ENCODE peak calls at places on chromosome 3, in six cellular contexts. X, V, O, W, T and A are unnamed samples.

GRCh38 chr3:79497447-79498111 is 270.2 kb downstream of the ROBO1 start:
- DNase-seq in X (no peak), V (peak), O (no peak), W (no peak), T (no peak), A (no peak)

GRCh38 chr3:16884748-16885587 is at the start of gene PLCL2:
- DNase-seq in X (peak), V (peak), O (no peak), W (peak), T (peak), A (peak)

GRCh38 chr3:96478496-96478895 is 335.9 kb upstream of the EPHA6 start:
- DNase-seq in X (no peak), V (no peak), O (no peak), W (no peak), T (no peak), A (no peak)

GRCh38 chr3:87260270-87260669 is 16.1 kb downstream of the POU1F1 start:
- DNase-seq in X (peak), V (peak), O (peak), W (peak), T (peak), A (peak)

GRCh38 chr3:150237490-150237889 is 170.6 kb upstream of the TSC22D2 start:
- DNase-seq in X (peak), V (no peak), O (no peak), W (no peak), T (no peak), A (no peak)

GRCh38 chr3:144235489-144235888 is 263.9 kb downstream of the DIPK2A start:
- DNase-seq in X (no peak), V (no peak), O (no peak), W (no peak), T (no peak), A (no peak)

GRCh38 chr3:52072020-52072419 is 15.6 kb upstream of the DUSP7 start:
- DNase-seq in X (no peak), V (no peak), O (no peak), W (peak), T (no peak), A (no peak)

GRCh38 chr3:130916507-130917167 is 22.8 kb downstream of the ATP2C1 start:
- DNase-seq in X (no peak), V (no peak), O (no peak), W (no peak), T (no peak), A (no peak)

GRCh38 chr3:188589056-188589455 is 435.1 kb downstream of the LPP start:
- DNase-seq in X (no peak), V (no peak), O (no peak), W (no peak), T (no peak), A (no peak)

GRCh38 chr3:143124683-143125520 is 5.3 kb downstream of the CHST2 start:
- DNase-seq in X (no peak), V (no peak), O (no peak), W (no peak), T (no peak), A (no peak)

GRCh38 chr3:25297667-25298585 is 130.1 kb upstream of the RARB start:
- DNase-seq in X (no peak), V (no peak), O (no peak), W (no peak), T (no peak), A (no peak)

GRCh38 chr3:192812736-192813383 is 85.5 kb upstream of the FGF12 start:
- DNase-seq in X (peak), V (peak), O (peak), W (no peak), T (no peak), A (no peak)

GRCh38 chr3:13493867-13494441 is 13.8 kb downstream of the HDAC11 start:
- DNase-seq in X (no peak), V (no peak), O (no peak), W (no peak), T (peak), A (no peak)

GRCh38 chr3:170044795-170045244 is 7.0 kb downstream of the GPR160 start:
- DNase-seq in X (no peak), V (no peak), O (no peak), W (no peak), T (no peak), A (peak)

GRCh38 chr3:43995078-43995928 is 246.4 kb upstream of the TOPAZ1 start:
- DNase-seq in X (no peak), V (peak), O (no peak), W (no peak), T (peak), A (peak)

GRCh38 chr3:35322070-35322469 is 317.3 kb upstream of the ARPP21 start:
- DNase-seq in X (no peak), V (no peak), O (no peak), W (no peak), T (no peak), A (no peak)

GRCh38 chr3:110198717-110199587 is 861.6 kb upstream of the DPPA4 start:
- DNase-seq in X (peak), V (no peak), O (no peak), W (no peak), T (peak), A (no peak)

GRCh38 chr3:38726751-38727150 is 77.3 kb upstream of the SCN5A start:
- DNase-seq in X (no peak), V (no peak), O (no peak), W (no peak), T (no peak), A (no peak)

GRCh38 chr3:194344012-194344411 is 7.1 kb downstream of the CPN2 start:
- DNase-seq in X (peak), V (peak), O (no peak), W (peak), T (peak), A (peak)

GRCh38 chr3:194485876-194486539 is 794 bp downstream of the ATP13A3 start:
- DNase-seq in X (no peak), V (peak), O (no peak), W (peak), T (no peak), A (peak)

GRCh38 chr3:8970971-8971589 is 7.8 kb upstream of the RAD18 start:
- DNase-seq in X (peak), V (peak), O (no peak), W (peak), T (peak), A (peak)

GRCh38 chr3:127457746-127458145 is 132.8 kb downstream of the TPRA1 start:
- DNase-seq in X (no peak), V (no peak), O (no peak), W (no peak), T (no peak), A (no peak)

GRCh38 chr3:37962906-37963486 is 27.6 kb upstream of the VILL start:
- DNase-seq in X (no peak), V (no peak), O (no peak), W (no peak), T (no peak), A (no peak)

GRCh38 chr3:83023050-83023449 is 1261.6 kb upstream of the GBE1 start:
- DNase-seq in X (no peak), V (no peak), O (no peak), W (no peak), T (no peak), A (no peak)

GRCh38 chr3:173690542-173690941 is 293.0 kb downstream of the NLGN1 start:
- DNase-seq in X (no peak), V (no peak), O (no peak), W (no peak), T (no peak), A (no peak)

GRCh38 chr3:141271279-141272033 is 39.8 kb downstream of the PXYLP1 start:
- DNase-seq in X (peak), V (no peak), O (no peak), W (no peak), T (no peak), A (no peak)

GRCh38 chr3:119240582-119241434 is at the start of gene B4GALT4:
- DNase-seq in X (peak), V (peak), O (peak), W (peak), T (peak), A (peak)

GRCh38 chr3:65854606-65855304 is 184.0 kb downstream of the MAGI1 start:
- DNase-seq in X (no peak), V (no peak), O (no peak), W (no peak), T (no peak), A (peak)

GRCh38 chr3:38998086-38998485 is 53.7 kb downstream of the SCN11A start:
- DNase-seq in X (no peak), V (no peak), O (no peak), W (no peak), T (no peak), A (no peak)

GRCh38 chr3:172106989-172107388 is 67.6 kb downstream of the FNDC3B start:
- DNase-seq in X (no peak), V (no peak), O (no peak), W (peak), T (no peak), A (no peak)

GRCh38 chr3:140365872-140366697 is 311.8 kb upstream of the TRIM42 start:
- DNase-seq in X (no peak), V (no peak), O (no peak), W (no peak), T (no peak), A (no peak)

GRCh38 chr3:66107855-66108254 is 69.1 kb upstream of the MAGI1 start:
- DNase-seq in X (no peak), V (no peak), O (peak), W (no peak), T (no peak), A (no peak)

GRCh38 chr3:171753025-171753472 is 57.2 kb downstream of the PLD1 start:
- DNase-seq in X (no peak), V (no peak), O (no peak), W (no peak), T (no peak), A (no peak)

GRCh38 chr3:44984335-44984734 is 8.3 kb downstream of the EXOSC7 start:
- DNase-seq in X (no peak), V (no peak), O (no peak), W (no peak), T (no peak), A (no peak)

GRCh38 chr3:45890405-45890804 is 4.1 kb downstream of the CCR9 start:
- DNase-seq in X (no peak), V (no peak), O (no peak), W (peak), T (no peak), A (no peak)